ENCODE peak calls at places on chromosomes 11 and 22, in ten cellular contexts. One of them, this sample, is unnamed.

GRCh38 chr11:8082391-8083087 is 1.5 kb downstream of the TUB start:
- DNase-seq in retina: peak
- DNase-seq in SW 1271: no peak
- DNase-seq in myocyte: no peak
- DNase-seq in stimulated activated CD4-positive, alpha-beta T cell treated with anti-CD3 and anti-CD28 coated beads, Interleukin-1b, Interleukin-23, amount 100 ng/mL, for 48 hours: no peak
- DNase-seq in iris pigment epithelial cell: no peak
- DNase-seq in activated CD4-positive, alpha-beta T cell treated with anti-CD3 and anti-CD28 coated beads, Interleukin-2, amount 50 U/mL, for 24 hours: no peak
- DNase-seq in stimulated activated CD8-positive, alpha-beta memory T cell treated with anti-CD3 and anti-CD28 coated beads, Interleukin-2, amount 100 ng/mL, for 48 hours: no peak
- DNase-seq in osteocyte: no peak
- DNase-seq in ELF-1: peak
- DNase-seq in this sample: no peak

GRCh38 chr11:123493393-123494063 is 63.5 kb downstream of the GRAMD1B start:
- DNase-seq in myocyte: peak
- DNase-seq in activated CD4-positive, alpha-beta T cell treated with anti-CD3 and anti-CD28 coated beads, Interleukin-2, amount 50 U/mL, for 24 hours: no peak
- DNase-seq in iris pigment epithelial cell: no peak
- DNase-seq in SW 1271: no peak
- DNase-seq in osteocyte: no peak
- DNase-seq in retina: no peak
- DNase-seq in stimulated activated CD4-positive, alpha-beta T cell treated with anti-CD3 and anti-CD28 coated beads, Interleukin-1b, Interleukin-23, amount 100 ng/mL, for 48 hours: no peak
- DNase-seq in stimulated activated CD8-positive, alpha-beta memory T cell treated with anti-CD3 and anti-CD28 coated beads, Interleukin-2, amount 100 ng/mL, for 48 hours: no peak
- DNase-seq in ELF-1: peak
- DNase-seq in this sample: no peak

GRCh38 chr11:44564653-44565007 is 833 bp upstream of the CD82 start:
- DNase-seq in activated CD4-positive, alpha-beta T cell treated with anti-CD3 and anti-CD28 coated beads, Interleukin-2, amount 50 U/mL, for 24 hours: no peak
- DNase-seq in stimulated activated CD4-positive, alpha-beta T cell treated with anti-CD3 and anti-CD28 coated beads, Interleukin-1b, Interleukin-23, amount 100 ng/mL, for 48 hours: no peak
- DNase-seq in osteocyte: peak
- DNase-seq in iris pigment epithelial cell: peak
- DNase-seq in stimulated activated CD8-positive, alpha-beta memory T cell treated with anti-CD3 and anti-CD28 coated beads, Interleukin-2, amount 100 ng/mL, for 48 hours: no peak
- DNase-seq in ELF-1: no peak
- DNase-seq in myocyte: peak
- DNase-seq in SW 1271: no peak
- DNase-seq in retina: no peak
- DNase-seq in this sample: peak

GRCh38 chr22:20238567-20239062 is 29.5 kb downstream of the RTN4R start:
- DNase-seq in myocyte: peak
- DNase-seq in ELF-1: peak
- DNase-seq in SW 1271: no peak
- DNase-seq in activated CD4-positive, alpha-beta T cell treated with anti-CD3 and anti-CD28 coated beads, Interleukin-2, amount 50 U/mL, for 24 hours: peak
- DNase-seq in iris pigment epithelial cell: no peak
- DNase-seq in stimulated activated CD8-positive, alpha-beta memory T cell treated with anti-CD3 and anti-CD28 coated beads, Interleukin-2, amount 100 ng/mL, for 48 hours: peak
- DNase-seq in stimulated activated CD4-positive, alpha-beta T cell treated with anti-CD3 and anti-CD28 coated beads, Interleukin-1b, Interleukin-23, amount 100 ng/mL, for 48 hours: peak
- DNase-seq in retina: no peak
- DNase-seq in osteocyte: no peak
- DNase-seq in this sample: no peak

GRCh38 chr11:78400116-78400515 is 17.5 kb downstream of the GAB2 start:
- DNase-seq in stimulated activated CD4-positive, alpha-beta T cell treated with anti-CD3 and anti-CD28 coated beads, Interleukin-1b, Interleukin-23, amount 100 ng/mL, for 48 hours: no peak
- DNase-seq in retina: no peak
- DNase-seq in SW 1271: no peak
- DNase-seq in activated CD4-positive, alpha-beta T cell treated with anti-CD3 and anti-CD28 coated beads, Interleukin-2, amount 50 U/mL, for 24 hours: no peak
- DNase-seq in iris pigment epithelial cell: no peak
- DNase-seq in stimulated activated CD8-positive, alpha-beta memory T cell treated with anti-CD3 and anti-CD28 coated beads, Interleukin-2, amount 100 ng/mL, for 48 hours: no peak
- DNase-seq in osteocyte: no peak
- DNase-seq in myocyte: no peak
- DNase-seq in ELF-1: no peak
- DNase-seq in this sample: no peak

GRCh38 chr22:16774911-16775529 is 50.2 kb downstream of the XKR3 start:
- DNase-seq in iris pigment epithelial cell: no peak
- DNase-seq in stimulated activated CD8-positive, alpha-beta memory T cell treated with anti-CD3 and anti-CD28 coated beads, Interleukin-2, amount 100 ng/mL, for 48 hours: no peak
- DNase-seq in ELF-1: no peak
- DNase-seq in activated CD4-positive, alpha-beta T cell treated with anti-CD3 and anti-CD28 coated beads, Interleukin-2, amount 50 U/mL, for 24 hours: no peak
- DNase-seq in SW 1271: no peak
- DNase-seq in stimulated activated CD4-positive, alpha-beta T cell treated with anti-CD3 and anti-CD28 coated beads, Interleukin-1b, Interleukin-23, amount 100 ng/mL, for 48 hours: no peak
- DNase-seq in myocyte: no peak
- DNase-seq in retina: no peak
- DNase-seq in osteocyte: no peak
- DNase-seq in this sample: no peak

GRCh38 chr11:68116126-68116525 is 5.1 kb downstream of the CHKA start:
- DNase-seq in osteocyte: no peak
- DNase-seq in myocyte: no peak
- DNase-seq in SW 1271: no peak
- DNase-seq in stimulated activated CD4-positive, alpha-beta T cell treated with anti-CD3 and anti-CD28 coated beads, Interleukin-1b, Interleukin-23, amount 100 ng/mL, for 48 hours: no peak
- DNase-seq in stimulated activated CD8-positive, alpha-beta memory T cell treated with anti-CD3 and anti-CD28 coated beads, Interleukin-2, amount 100 ng/mL, for 48 hours: no peak
- DNase-seq in iris pigment epithelial cell: no peak
- DNase-seq in activated CD4-positive, alpha-beta T cell treated with anti-CD3 and anti-CD28 coated beads, Interleukin-2, amount 50 U/mL, for 24 hours: no peak
- DNase-seq in retina: no peak
- DNase-seq in ELF-1: no peak
- DNase-seq in this sample: no peak

GRCh38 chr11:66243816-66244215 is 24.6 kb upstream of the RAB1B start:
- DNase-seq in stimulated activated CD4-positive, alpha-beta T cell treated with anti-CD3 and anti-CD28 coated beads, Interleukin-1b, Interleukin-23, amount 100 ng/mL, for 48 hours: no peak
- DNase-seq in stimulated activated CD8-positive, alpha-beta memory T cell treated with anti-CD3 and anti-CD28 coated beads, Interleukin-2, amount 100 ng/mL, for 48 hours: no peak
- DNase-seq in SW 1271: no peak
- DNase-seq in activated CD4-positive, alpha-beta T cell treated with anti-CD3 and anti-CD28 coated beads, Interleukin-2, amount 50 U/mL, for 24 hours: no peak
- DNase-seq in retina: peak
- DNase-seq in iris pigment epithelial cell: no peak
- DNase-seq in osteocyte: no peak
- DNase-seq in ELF-1: no peak
- DNase-seq in myocyte: no peak
- DNase-seq in this sample: no peak

GRCh38 chr22:49306632-49306975 is 521.1 kb downstream of the BRD1 start:
- DNase-seq in SW 1271: no peak
- DNase-seq in ELF-1: no peak
- DNase-seq in myocyte: no peak
- DNase-seq in iris pigment epithelial cell: no peak
- DNase-seq in stimulated activated CD4-positive, alpha-beta T cell treated with anti-CD3 and anti-CD28 coated beads, Interleukin-1b, Interleukin-23, amount 100 ng/mL, for 48 hours: no peak
- DNase-seq in activated CD4-positive, alpha-beta T cell treated with anti-CD3 and anti-CD28 coated beads, Interleukin-2, amount 50 U/mL, for 24 hours: no peak
- DNase-seq in stimulated activated CD8-positive, alpha-beta memory T cell treated with anti-CD3 and anti-CD28 coated beads, Interleukin-2, amount 100 ng/mL, for 48 hours: no peak
- DNase-seq in osteocyte: no peak
- DNase-seq in retina: no peak
- DNase-seq in this sample: no peak

GRCh38 chr11:925158-925495 is 543 bp upstream of the AP2A2 start:
- DNase-seq in SW 1271: no peak
- DNase-seq in stimulated activated CD8-positive, alpha-beta memory T cell treated with anti-CD3 and anti-CD28 coated beads, Interleukin-2, amount 100 ng/mL, for 48 hours: no peak
- DNase-seq in retina: no peak
- DNase-seq in iris pigment epithelial cell: no peak
- DNase-seq in osteocyte: no peak
- DNase-seq in activated CD4-positive, alpha-beta T cell treated with anti-CD3 and anti-CD28 coated beads, Interleukin-2, amount 50 U/mL, for 24 hours: no peak
- DNase-seq in stimulated activated CD4-positive, alpha-beta T cell treated with anti-CD3 and anti-CD28 coated beads, Interleukin-1b, Interleukin-23, amount 100 ng/mL, for 48 hours: no peak
- DNase-seq in ELF-1: no peak
- DNase-seq in myocyte: no peak
- DNase-seq in this sample: no peak

GRCh38 chr22:48511781-48512327 is 1315.8 kb downstream of the BRD1 start:
- DNase-seq in SW 1271: no peak
- DNase-seq in iris pigment epithelial cell: no peak
- DNase-seq in activated CD4-positive, alpha-beta T cell treated with anti-CD3 and anti-CD28 coated beads, Interleukin-2, amount 50 U/mL, for 24 hours: no peak
- DNase-seq in osteocyte: no peak
- DNase-seq in myocyte: no peak
- DNase-seq in ELF-1: no peak
- DNase-seq in stimulated activated CD8-positive, alpha-beta memory T cell treated with anti-CD3 and anti-CD28 coated beads, Interleukin-2, amount 100 ng/mL, for 48 hours: no peak
- DNase-seq in stimulated activated CD4-positive, alpha-beta T cell treated with anti-CD3 and anti-CD28 coated beads, Interleukin-1b, Interleukin-23, amount 100 ng/mL, for 48 hours: no peak
- DNase-seq in retina: no peak
- DNase-seq in this sample: no peak

GRCh38 chr11:62724171-62724570 is 3.1 kb downstream of the HNRNPUL2 start:
- DNase-seq in SW 1271: no peak
- DNase-seq in myocyte: no peak
- DNase-seq in retina: no peak
- DNase-seq in iris pigment epithelial cell: no peak
- DNase-seq in stimulated activated CD4-positive, alpha-beta T cell treated with anti-CD3 and anti-CD28 coated beads, Interleukin-1b, Interleukin-23, amount 100 ng/mL, for 48 hours: no peak
- DNase-seq in osteocyte: no peak
- DNase-seq in stimulated activated CD8-positive, alpha-beta memory T cell treated with anti-CD3 and anti-CD28 coated beads, Interleukin-2, amount 100 ng/mL, for 48 hours: no peak
- DNase-seq in ELF-1: no peak
- DNase-seq in activated CD4-positive, alpha-beta T cell treated with anti-CD3 and anti-CD28 coated beads, Interleukin-2, amount 50 U/mL, for 24 hours: no peak
- DNase-seq in this sample: no peak

GRCh38 chr22:48884786-48885185 is 942.9 kb downstream of the BRD1 start:
- DNase-seq in osteocyte: peak
- DNase-seq in iris pigment epithelial cell: no peak
- DNase-seq in stimulated activated CD4-positive, alpha-beta T cell treated with anti-CD3 and anti-CD28 coated beads, Interleukin-1b, Interleukin-23, amount 100 ng/mL, for 48 hours: no peak
- DNase-seq in retina: no peak
- DNase-seq in ELF-1: no peak
- DNase-seq in activated CD4-positive, alpha-beta T cell treated with anti-CD3 and anti-CD28 coated beads, Interleukin-2, amount 50 U/mL, for 24 hours: no peak
- DNase-seq in SW 1271: no peak
- DNase-seq in stimulated activated CD8-positive, alpha-beta memory T cell treated with anti-CD3 and anti-CD28 coated beads, Interleukin-2, amount 100 ng/mL, for 48 hours: no peak
- DNase-seq in myocyte: no peak
- DNase-seq in this sample: peak

GRCh38 chr22:48359613-48359965 is 1468.1 kb downstream of the BRD1 start:
- DNase-seq in retina: peak
- DNase-seq in activated CD4-positive, alpha-beta T cell treated with anti-CD3 and anti-CD28 coated beads, Interleukin-2, amount 50 U/mL, for 24 hours: no peak
- DNase-seq in stimulated activated CD8-positive, alpha-beta memory T cell treated with anti-CD3 and anti-CD28 coated beads, Interleukin-2, amount 100 ng/mL, for 48 hours: no peak
- DNase-seq in osteocyte: no peak
- DNase-seq in SW 1271: no peak
- DNase-seq in ELF-1: no peak
- DNase-seq in myocyte: no peak
- DNase-seq in iris pigment epithelial cell: no peak
- DNase-seq in stimulated activated CD4-positive, alpha-beta T cell treated with anti-CD3 and anti-CD28 coated beads, Interleukin-1b, Interleukin-23, amount 100 ng/mL, for 48 hours: no peak
- DNase-seq in this sample: no peak

GRCh38 chr11:20162340-20162739 is 2.1 kb upstream of the DBX1 start:
- DNase-seq in osteocyte: no peak
- DNase-seq in myocyte: no peak
- DNase-seq in retina: no peak
- DNase-seq in ELF-1: peak
- DNase-seq in stimulated activated CD8-positive, alpha-beta memory T cell treated with anti-CD3 and anti-CD28 coated beads, Interleukin-2, amount 100 ng/mL, for 48 hours: no peak
- DNase-seq in SW 1271: no peak
- DNase-seq in iris pigment epithelial cell: no peak
- DNase-seq in activated CD4-positive, alpha-beta T cell treated with anti-CD3 and anti-CD28 coated beads, Interleukin-2, amount 50 U/mL, for 24 hours: no peak
- DNase-seq in stimulated activated CD4-positive, alpha-beta T cell treated with anti-CD3 and anti-CD28 coated beads, Interleukin-1b, Interleukin-23, amount 100 ng/mL, for 48 hours: no peak
- DNase-seq in this sample: no peak

GRCh38 chr11:66346476-66347424 is 679 bp downstream of the B4GAT1 start:
- DNase-seq in myocyte: no peak
- DNase-seq in SW 1271: no peak
- DNase-seq in retina: peak
- DNase-seq in stimulated activated CD8-positive, alpha-beta memory T cell treated with anti-CD3 and anti-CD28 coated beads, Interleukin-2, amount 100 ng/mL, for 48 hours: no peak
- DNase-seq in iris pigment epithelial cell: no peak
- DNase-seq in osteocyte: no peak
- DNase-seq in ELF-1: no peak
- DNase-seq in activated CD4-positive, alpha-beta T cell treated with anti-CD3 and anti-CD28 coated beads, Interleukin-2, amount 50 U/mL, for 24 hours: no peak
- DNase-seq in stimulated activated CD4-positive, alpha-beta T cell treated with anti-CD3 and anti-CD28 coated beads, Interleukin-1b, Interleukin-23, amount 100 ng/mL, for 48 hours: no peak
- DNase-seq in this sample: no peak

GRCh38 chr11:60918251-60918940 is 4.4 kb downstream of the TMEM109 start:
- DNase-seq in ELF-1: no peak
- DNase-seq in SW 1271: no peak
- DNase-seq in retina: no peak
- DNase-seq in stimulated activated CD4-positive, alpha-beta T cell treated with anti-CD3 and anti-CD28 coated beads, Interleukin-1b, Interleukin-23, amount 100 ng/mL, for 48 hours: no peak
- DNase-seq in activated CD4-positive, alpha-beta T cell treated with anti-CD3 and anti-CD28 coated beads, Interleukin-2, amount 50 U/mL, for 24 hours: no peak
- DNase-seq in osteocyte: no peak
- DNase-seq in myocyte: no peak
- DNase-seq in stimulated activated CD8-positive, alpha-beta memory T cell treated with anti-CD3 and anti-CD28 coated beads, Interleukin-2, amount 100 ng/mL, for 48 hours: no peak
- DNase-seq in iris pigment epithelial cell: peak
- DNase-seq in this sample: no peak

GRCh38 chr11:27857014-27857413 is 156.8 kb upstream of the BDNF start:
- DNase-seq in SW 1271: no peak
- DNase-seq in retina: no peak
- DNase-seq in stimulated activated CD4-positive, alpha-beta T cell treated with anti-CD3 and anti-CD28 coated beads, Interleukin-1b, Interleukin-23, amount 100 ng/mL, for 48 hours: no peak
- DNase-seq in activated CD4-positive, alpha-beta T cell treated with anti-CD3 and anti-CD28 coated beads, Interleukin-2, amount 50 U/mL, for 24 hours: no peak
- DNase-seq in osteocyte: no peak
- DNase-seq in ELF-1: no peak
- DNase-seq in stimulated activated CD8-positive, alpha-beta memory T cell treated with anti-CD3 and anti-CD28 coated beads, Interleukin-2, amount 100 ng/mL, for 48 hours: no peak
- DNase-seq in iris pigment epithelial cell: no peak
- DNase-seq in myocyte: no peak
- DNase-seq in this sample: no peak

GRCh38 chr22:38799265-38800002 is 5.5 kb upstream of the DNAL4 start:
- DNase-seq in myocyte: no peak
- DNase-seq in retina: no peak
- DNase-seq in stimulated activated CD4-positive, alpha-beta T cell treated with anti-CD3 and anti-CD28 coated beads, Interleukin-1b, Interleukin-23, amount 100 ng/mL, for 48 hours: no peak
- DNase-seq in activated CD4-positive, alpha-beta T cell treated with anti-CD3 and anti-CD28 coated beads, Interleukin-2, amount 50 U/mL, for 24 hours: no peak
- DNase-seq in SW 1271: no peak
- DNase-seq in iris pigment epithelial cell: no peak
- DNase-seq in osteocyte: no peak
- DNase-seq in stimulated activated CD8-positive, alpha-beta memory T cell treated with anti-CD3 and anti-CD28 coated beads, Interleukin-2, amount 100 ng/mL, for 48 hours: no peak
- DNase-seq in ELF-1: no peak
- DNase-seq in this sample: no peak

GRCh38 chr11:116396332-116396731 is 376.5 kb downstream of the BUD13 start:
- DNase-seq in myocyte: no peak
- DNase-seq in retina: no peak
- DNase-seq in stimulated activated CD4-positive, alpha-beta T cell treated with anti-CD3 and anti-CD28 coated beads, Interleukin-1b, Interleukin-23, amount 100 ng/mL, for 48 hours: no peak
- DNase-seq in activated CD4-positive, alpha-beta T cell treated with anti-CD3 and anti-CD28 coated beads, Interleukin-2, amount 50 U/mL, for 24 hours: no peak
- DNase-seq in iris pigment epithelial cell: no peak
- DNase-seq in stimulated activated CD8-positive, alpha-beta memory T cell treated with anti-CD3 and anti-CD28 coated beads, Interleukin-2, amount 100 ng/mL, for 48 hours: no peak
- DNase-seq in ELF-1: no peak
- DNase-seq in osteocyte: no peak
- DNase-seq in SW 1271: no peak
- DNase-seq in this sample: no peak

GRCh38 chr11:17609536-17610401 is 62.7 kb downstream of the OTOG start:
- DNase-seq in stimulated activated CD4-positive, alpha-beta T cell treated with anti-CD3 and anti-CD28 coated beads, Interleukin-1b, Interleukin-23, amount 100 ng/mL, for 48 hours: no peak
- DNase-seq in iris pigment epithelial cell: no peak
- DNase-seq in ELF-1: no peak
- DNase-seq in SW 1271: no peak
- DNase-seq in retina: no peak
- DNase-seq in activated CD4-positive, alpha-beta T cell treated with anti-CD3 and anti-CD28 coated beads, Interleukin-2, amount 50 U/mL, for 24 hours: no peak
- DNase-seq in myocyte: no peak
- DNase-seq in stimulated activated CD8-positive, alpha-beta memory T cell treated with anti-CD3 and anti-CD28 coated beads, Interleukin-2, amount 100 ng/mL, for 48 hours: no peak
- DNase-seq in osteocyte: peak
- DNase-seq in this sample: no peak

GRCh38 chr11:58133329-58134076 is 8.2 kb upstream of the OR9I1 start:
- DNase-seq in retina: no peak
- DNase-seq in iris pigment epithelial cell: no peak
- DNase-seq in SW 1271: no peak
- DNase-seq in stimulated activated CD8-positive, alpha-beta memory T cell treated with anti-CD3 and anti-CD28 coated beads, Interleukin-2, amount 100 ng/mL, for 48 hours: no peak
- DNase-seq in myocyte: no peak
- DNase-seq in osteocyte: no peak
- DNase-seq in activated CD4-positive, alpha-beta T cell treated with anti-CD3 and anti-CD28 coated beads, Interleukin-2, amount 50 U/mL, for 24 hours: no peak
- DNase-seq in stimulated activated CD4-positive, alpha-beta T cell treated with anti-CD3 and anti-CD28 coated beads, Interleukin-1b, Interleukin-23, amount 100 ng/mL, for 48 hours: no peak
- DNase-seq in ELF-1: no peak
- DNase-seq in this sample: no peak

GRCh38 chr11:69240332-69241074 is 53.5 kb upstream of the MYEOV start:
- DNase-seq in stimulated activated CD8-positive, alpha-beta memory T cell treated with anti-CD3 and anti-CD28 coated beads, Interleukin-2, amount 100 ng/mL, for 48 hours: no peak
- DNase-seq in ELF-1: peak
- DNase-seq in myocyte: no peak
- DNase-seq in retina: no peak
- DNase-seq in iris pigment epithelial cell: peak
- DNase-seq in SW 1271: no peak
- DNase-seq in stimulated activated CD4-positive, alpha-beta T cell treated with anti-CD3 and anti-CD28 coated beads, Interleukin-1b, Interleukin-23, amount 100 ng/mL, for 48 hours: no peak
- DNase-seq in activated CD4-positive, alpha-beta T cell treated with anti-CD3 and anti-CD28 coated beads, Interleukin-2, amount 50 U/mL, for 24 hours: no peak
- DNase-seq in osteocyte: peak
- DNase-seq in this sample: no peak